ENCODE peak calls at places on chromosomes 4 and X, in nine cellular contexts. T is body of pancreas, C is heart right ventricle, P is sigmoid colon, I is AG09309, L is brain microvascular endothelial cell, Z is fibroblast of the aortic adventitia, B is tibial artery, Y is upper lobe of right lung. K is an unnamed sample.

GRCh38 chr4:14289708-14290107 is 662.2 kb upstream of the BOD1L1 start:
- DNase-seq in P (no peak), Z (peak), B (no peak), L (no peak), I (no peak), T (no peak), Y (no peak), C (no peak), K (no peak)

GRCh38 chrX:155761185-155761584 is 120.0 kb upstream of the VAMP7 start:
- DNase-seq in Z (no peak), B (no peak), Y (no peak), C (no peak), P (no peak), L (no peak), I (no peak), T (no peak), K (no peak)

GRCh38 chr4:168589154-168589553 is 92.3 kb downstream of the PALLD start:
- DNase-seq in B (no peak), Z (peak), L (peak), T (no peak), C (peak), P (no peak), Y (no peak), I (no peak), K (peak)

GRCh38 chrX:64885850-64886249 is 90.4 kb downstream of the ZC4H2 start:
- DNase-seq in I (no peak), C (no peak), P (no peak), L (no peak), Z (no peak), Y (no peak), T (peak), B (no peak), K (no peak)

GRCh38 chr4:40525811-40526598 is 103.7 kb downstream of the RBM47 start:
- DNase-seq in L (peak), B (peak), P (no peak), Y (no peak), C (peak), Z (peak), T (peak), I (peak), K (peak)

GRCh38 chrX:42149786-42150185 is 226.4 kb upstream of the CASK start:
- DNase-seq in C (no peak), I (no peak), P (no peak), B (no peak), Z (peak), T (no peak), Y (no peak), L (no peak), K (no peak)

GRCh38 chrX:103170216-103170615 is 44.7 kb upstream of the BEX4 start:
- DNase-seq in C (no peak), Y (no peak), P (no peak), Z (peak), B (no peak), L (no peak), T (no peak), I (no peak), K (peak)

GRCh38 chr4:83029688-83030087 is 5.3 kb upstream of the COPS4 start:
- DNase-seq in Z (no peak), B (no peak), C (no peak), T (no peak), P (no peak), I (no peak), Y (no peak), L (no peak), K (no peak)

GRCh38 chrX:19064175-19064574 is 58.1 kb downstream of the ADGRG2 start:
- DNase-seq in Y (no peak), B (no peak), P (no peak), C (no peak), T (no peak), I (no peak), Z (peak), L (peak), K (no peak)

GRCh38 chrX:129522184-129523059 is 868 bp downstream of the SMARCA1 start:
- DNase-seq in I (no peak), C (peak), Z (peak), P (peak), Y (peak), B (peak), L (peak), T (peak), K (peak)
- TF ChIP-seq CTCF in I (peak), C (no peak), Z (peak), P (no peak), Y (no peak), B (no peak), L (peak), T (peak), K (peak)

GRCh38 chrX:134388161-134389109 is 71.5 kb upstream of the HPRT1 start:
- DNase-seq in T (no peak), L (no peak), Z (no peak), C (no peak), P (no peak), Y (no peak), I (no peak), B (no peak), K (no peak)
- TF ChIP-seq CTCF in T (no peak), L (no peak), Z (no peak), C (no peak), P (no peak), Y (no peak), I (no peak), B (no peak), K (no peak)

DNA sequence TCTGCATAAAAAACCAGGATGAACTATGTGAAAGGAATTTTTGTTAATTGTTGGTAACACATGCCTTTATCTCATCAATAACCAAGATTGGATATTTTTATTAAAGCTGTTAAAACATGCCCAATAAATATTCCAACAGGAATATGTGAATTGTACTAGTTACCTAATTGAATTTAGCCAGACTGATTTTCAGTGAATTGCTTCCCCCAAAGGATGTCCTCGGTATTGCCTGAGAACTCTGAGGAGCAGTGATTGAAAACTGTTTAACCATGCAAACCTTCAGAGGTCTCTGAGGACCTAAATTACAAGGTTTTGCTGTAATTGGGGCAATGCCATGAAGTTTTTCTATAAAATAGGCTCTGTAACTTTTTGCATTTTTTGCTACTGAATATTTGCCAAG is 66.6 kb downstream of the BLTP1 start:
- DNase-seq in L (no peak), Z (peak), Y (no peak), P (no peak), C (no peak), B (no peak), I (no peak), T (no peak), K (no peak)
- TF ChIP-seq CTCF in L (peak), Z (peak), Y (peak), P (no peak), C (peak), B (peak), I (peak), T (peak), K (peak)

DNA sequence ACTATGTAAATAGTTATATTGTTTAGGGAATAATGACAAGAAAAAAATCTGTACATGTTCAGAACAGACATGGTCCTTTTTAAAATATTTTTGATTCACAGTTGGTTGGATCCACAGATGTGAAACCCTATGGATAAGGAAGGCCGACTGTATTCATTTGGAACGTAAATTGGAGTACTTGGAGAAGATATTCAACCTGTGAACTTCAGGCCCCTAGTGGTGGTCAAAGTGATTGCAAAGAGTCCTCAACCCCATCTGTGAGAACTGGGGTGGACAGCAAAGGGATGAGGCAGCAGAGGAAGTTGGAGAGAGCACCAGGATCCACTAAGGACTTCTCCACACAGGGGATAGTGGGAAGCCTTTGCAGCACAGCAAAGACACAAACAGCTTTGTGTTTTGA is 6.2 kb upstream of the CXCL13 start:
- DNase-seq in I (no peak), T (peak), P (no peak), B (no peak), C (no peak), Z (peak), Y (no peak), L (peak), K (peak)
- TF ChIP-seq CTCF in I (peak), T (peak), P (peak), B (peak), C (peak), Z (peak), Y (peak), L (peak), K (peak)

K was measured in HFFc6.